ENCODE peak calls at places on chromosome 16, in five cellular contexts. F is activated T-helper 1 cell treated with anti-CD3 and anti-CD28 coated beads, Interleukin-2, amount 50 U/mL, for 16 hours; K is AG04450; S is AG09319; O is HTR-8/SVneo. G is an unnamed sample.

GRCh38 chr16:4588961-4589360 is 25.7 kb downstream of the UBALD1 start:
- DNase-seq in F (no peak), K (no peak), S (no peak), O (no peak), G (no peak)

GRCh38 chr16:68086336-68086821 is 1.2 kb downstream of the NFATC3 start:
- DNase-seq in F (no peak), K (no peak), S (no peak), O (peak; percentile 45), G (peak; percentile 59)

GRCh38 chr16:30458561-30459394 is 13.1 kb upstream of the SEPHS2 start:
- DNase-seq in F (peak; percentile 79), K (no peak), S (no peak), O (no peak), G (no peak)

GRCh38 chr16:87016056-87016455 is 301.1 kb downstream of the C16orf95 start:
- DNase-seq in F (no peak), K (no peak), S (no peak), O (no peak), G (no peak)

GRCh38 chr16:17417740-17418139 is 53.0 kb downstream of the XYLT1 start:
- DNase-seq in F (no peak), K (no peak), S (no peak), O (no peak), G (no peak)

GRCh38 chr16:35255186-35255803 is 1795.9 kb downstream of the TP53TG3F start:
- DNase-seq in F (no peak), K (no peak), S (no peak), O (no peak), G (no peak)

GRCh38 chr16:30054959-30055553 is 10.5 kb upstream of the ALDOA start:
- DNase-seq in F (no peak), K (no peak), S (no peak), O (no peak), G (peak; percentile 88)

GRCh38 chr16:23879735-23880373 is 44.1 kb downstream of the PRKCB start:
- DNase-seq in F (no peak), K (no peak), S (no peak), O (no peak), G (no peak)

GRCh38 chr16:47660540-47660939 is 199.4 kb downstream of the PHKB start:
- DNase-seq in F (no peak), K (no peak), S (no peak), O (no peak), G (peak; percentile 45)

GRCh38 chr16:50066482-50067289 is 916 bp downstream of the HEATR3 start:
- DNase-seq in F (no peak), K (no peak), S (no peak), O (no peak), G (no peak)

GRCh38 chr16:29719063-29719462 is 26.7 kb downstream of the C16orf54 start:
- DNase-seq in F (no peak), K (no peak), S (no peak), O (no peak), G (peak; percentile 24)

GRCh38 chr16:49590166-49590871 is 216.7 kb downstream of the C16orf78 start:
- DNase-seq in F (no peak), K (no peak), S (no peak), O (no peak), G (no peak)